ENCODE peak calls at places on chromosomes 4 and X, in six cellular contexts. I is CD8-positive, alpha-beta memory T cell; W is CD4-positive, alpha-beta T cell; H is suprapubic skin; M is H9; D is pancreas. E is an unnamed sample.

GRCh38 chr4:14524236-14524635 is 478.0 kb upstream of the CPEB2 start:
- DNase-seq in I (no peak), D (no peak), H (no peak), W (no peak), M (no peak), E (no peak)

GRCh38 chr4:139763205-139763604 is 97.6 kb downstream of the MGST2 start:
- DNase-seq in W (no peak), M (no peak), H (no peak), D (no peak), I (no peak), E (no peak)

GRCh38 chrX:56763556-56764152 is 34.6 kb downstream of the NBDY start:
- DNase-seq in W (peak), M (peak), H (peak), I (peak), D (no peak), E (no peak)

GRCh38 chrX:71067727-71068051 is 445 bp downstream of the SNX12 start:
- DNase-seq in M (no peak), I (peak), W (no peak), D (no peak), H (no peak), E (no peak)

GRCh38 chrX:139750390-139750789 is 42.4 kb upstream of the MCF2 start:
- DNase-seq in M (no peak), H (no peak), W (no peak), D (no peak), I (no peak), E (no peak)

GRCh38 chr4:65658117-65658516 is 12.2 kb downstream of the EPHA5 start:
- DNase-seq in D (no peak), M (no peak), W (no peak), H (no peak), I (no peak), E (no peak)

GRCh38 chr4:147362868-147363440 is 117.9 kb upstream of the EDNRA start:
- DNase-seq in W (no peak), D (peak), H (no peak), M (no peak), I (no peak), E (no peak)

GRCh38 chr4:56613101-56613862 is 67.8 kb downstream of the HOPX start:
- DNase-seq in D (no peak), H (no peak), I (no peak), W (no peak), M (no peak), E (no peak)

GRCh38 chrX:68936608-68937007 is 107.8 kb downstream of the EFNB1 start:
- DNase-seq in D (no peak), I (no peak), H (peak), M (no peak), W (no peak), E (peak)

GRCh38 chr4:99723555-99724450 is 66.2 kb upstream of the C4orf54 start:
- DNase-seq in W (no peak), D (peak), M (peak), H (no peak), I (no peak), E (peak)

GRCh38 chr4:154317600-154317999 is 174.0 kb downstream of the DCHS2 start:
- DNase-seq in M (no peak), I (no peak), W (no peak), H (no peak), D (no peak), E (no peak)

GRCh38 chr4:78171482-78171881 is 114.4 kb downstream of the FRAS1 start:
- DNase-seq in H (no peak), W (no peak), M (peak), D (no peak), I (no peak), E (no peak)

GRCh38 chrX:109843963-109844751 is 111.1 kb upstream of the ACSL4 start:
- DNase-seq in D (no peak), H (no peak), I (no peak), W (no peak), M (no peak), E (no peak)

GRCh38 chrX:107677909-107678308 is 49.6 kb downstream of the PRPS1 start:
- DNase-seq in W (no peak), H (no peak), I (peak), M (no peak), D (no peak), E (peak)

GRCh38 chr4:137961051-137961438 is 281.1 kb downstream of the SLC7A11 start:
- DNase-seq in H (peak), W (no peak), I (no peak), M (no peak), D (no peak), E (peak)

GRCh38 chr4:75289843-75290616 is 224.2 kb downstream of the RCHY1 start:
- DNase-seq in W (no peak), M (peak), D (no peak), H (no peak), I (no peak), E (no peak)

GRCh38 chr4:40890199-40890598 is 140.4 kb downstream of the NSUN7 start:
- DNase-seq in M (no peak), I (no peak), H (no peak), D (no peak), W (no peak), E (no peak)
- H3K27ac ChIP-seq in M (no peak), I (no peak), H (no peak), D (no peak), W (no peak), E (no peak)

DNA sequence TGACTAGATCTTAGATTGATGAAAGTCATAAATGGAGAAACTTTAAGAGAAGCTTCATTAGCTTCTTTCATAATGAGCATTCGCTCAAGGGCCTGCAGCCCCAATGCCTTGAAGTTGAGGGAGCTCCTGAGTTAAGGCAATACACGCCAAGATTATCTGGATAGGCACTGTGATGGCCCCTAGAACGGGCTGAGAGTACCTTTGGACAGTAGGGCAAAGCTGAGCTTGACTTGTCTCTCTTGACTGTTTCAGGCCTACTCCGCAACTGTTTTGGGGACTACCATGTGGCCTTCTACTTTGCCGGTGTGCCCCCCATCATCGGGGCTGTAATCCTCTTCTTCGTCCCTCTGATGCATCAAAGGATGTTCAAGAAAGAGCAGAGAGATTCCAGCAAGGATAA is 83.3 kb downstream of the RLIM start:
- DNase-seq in M (no peak), I (no peak), W (no peak), H (no peak), D (no peak), E (no peak)
- H3K27ac ChIP-seq in M (no peak), I (no peak), W (no peak), H (no peak), D (no peak), E (no peak)

GRCh38 chr4:153222162-153222789 is 18.0 kb downstream of the TRIM2 start:
- DNase-seq in I (peak), W (no peak), H (peak), M (peak), D (no peak), E (no peak)
- H3K27ac ChIP-seq in I (no peak), W (no peak), H (peak), M (no peak), D (peak), E (no peak)

GRCh38 chrX:74535633-74536141 is 78.7 kb downstream of the RLIM start:
- DNase-seq in H (peak), M (peak), W (no peak), I (peak), D (peak), E (no peak)
- H3K27ac ChIP-seq in H (peak), M (no peak), W (no peak), I (peak), D (peak), E (no peak)

GRCh38 chr4:48271626-48272025 is 2.0 kb upstream of the TEC start:
- DNase-seq in H (no peak), D (no peak), M (no peak), I (no peak), W (no peak), E (no peak)

GRCh38 chr4:48269861-48270515 is 350 bp upstream of the TEC start:
- DNase-seq in M (peak), I (peak), W (peak), D (peak), H (peak), E (peak)

GRCh38 chr4:48268956-48269860 is at the start of gene TEC:
- DNase-seq in W (no peak), I (peak), H (peak), M (peak), D (peak), E (peak)

GRCh38 chr4:48271048-48271452 is 1.4 kb upstream of the TEC start:
- DNase-seq in D (no peak), W (no peak), H (no peak), M (no peak), I (no peak), E (no peak)

DNA sequence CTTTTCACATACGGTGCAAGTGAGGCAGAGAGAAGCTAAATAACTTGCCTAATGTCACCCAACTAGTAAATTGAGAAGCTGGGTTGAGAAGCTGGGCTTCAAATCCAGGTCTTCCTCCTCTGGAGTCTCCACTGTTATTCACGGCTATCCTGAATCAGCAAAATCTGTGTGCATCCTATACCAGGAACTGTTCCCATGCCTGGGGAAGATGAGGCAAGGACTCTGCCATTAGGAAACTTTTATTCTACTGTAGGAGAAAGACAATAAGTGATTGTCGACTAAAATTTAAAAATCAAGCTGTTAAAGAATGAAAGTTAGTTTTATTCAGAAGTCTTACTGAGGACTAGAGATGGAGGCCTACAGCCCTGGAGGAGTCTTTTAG is 869 bp upstream of the TEC start:
- DNase-seq in M (no peak), W (no peak), H (no peak), D (no peak), I (no peak), E (no peak)
- H3K27ac ChIP-seq in M (no peak), W (no peak), H (peak), D (peak), I (peak), E (peak)

GRCh38 chr4:4869731-4870483 is 10.4 kb downstream of the MSX1 start:
- DNase-seq in W (no peak), I (no peak), M (peak), D (no peak), H (no peak), E (no peak)

GRCh38 chr4:4866833-4867744 is 7.6 kb downstream of the MSX1 start:
- DNase-seq in W (no peak), D (no peak), I (no peak), H (no peak), M (peak), E (no peak)

GRCh38 chr4:4869380-4869723 is 9.9 kb downstream of the MSX1 start:
- DNase-seq in M (no peak), H (no peak), W (no peak), I (no peak), D (no peak), E (no peak)

GRCh38 chr4:4867745-4868505 is 8.5 kb downstream of the MSX1 start:
- DNase-seq in M (no peak), W (no peak), I (no peak), D (no peak), H (no peak), E (no peak)

DNA sequence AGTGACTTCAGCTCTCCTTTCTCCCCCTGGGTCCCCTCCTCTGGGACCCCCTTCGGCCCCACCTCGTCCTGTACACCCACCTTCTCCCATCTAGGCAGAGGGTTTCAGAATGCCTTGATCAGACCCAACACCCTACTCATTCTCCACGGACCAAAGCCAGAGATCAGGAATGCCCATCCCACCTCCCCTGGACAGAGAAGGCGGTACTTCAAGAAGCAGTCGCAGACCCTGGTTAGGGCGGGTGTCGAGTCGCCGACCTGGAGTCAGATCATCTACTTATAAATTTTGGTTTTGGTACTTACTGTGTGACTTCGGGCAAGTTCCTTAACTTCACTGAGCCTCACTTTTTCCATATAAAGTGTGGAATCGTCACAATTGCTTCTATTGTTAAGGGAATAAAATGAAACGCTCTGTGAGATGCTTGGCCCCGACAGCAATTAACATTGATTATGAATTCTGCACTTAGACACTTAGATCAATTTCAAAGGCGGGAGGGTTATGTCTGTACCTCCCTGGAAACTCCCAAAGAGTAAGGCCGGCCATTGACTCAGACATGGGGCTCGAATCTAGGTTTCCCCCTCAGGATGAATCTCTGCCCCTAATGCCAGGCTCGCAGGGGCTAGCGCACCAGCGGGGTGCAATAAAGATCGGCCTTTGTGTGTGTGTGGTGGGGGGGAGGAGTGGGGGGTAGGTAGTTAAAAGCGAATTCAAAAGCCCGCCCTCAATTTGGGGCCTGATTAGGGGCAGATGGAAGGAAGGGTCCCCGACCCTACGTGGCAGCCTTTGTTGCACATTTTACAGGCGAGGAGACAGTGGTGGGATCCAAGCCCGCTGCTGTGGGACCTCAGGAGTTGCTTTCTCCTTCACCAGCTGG is 9.3 kb downstream of the MSX1 start:
- DNase-seq in W (no peak), M (no peak), I (no peak), D (no peak), H (no peak), E (no peak)
- H3K27ac ChIP-seq in W (no peak), M (no peak), I (no peak), D (no peak), H (no peak), E (no peak)

DNA sequence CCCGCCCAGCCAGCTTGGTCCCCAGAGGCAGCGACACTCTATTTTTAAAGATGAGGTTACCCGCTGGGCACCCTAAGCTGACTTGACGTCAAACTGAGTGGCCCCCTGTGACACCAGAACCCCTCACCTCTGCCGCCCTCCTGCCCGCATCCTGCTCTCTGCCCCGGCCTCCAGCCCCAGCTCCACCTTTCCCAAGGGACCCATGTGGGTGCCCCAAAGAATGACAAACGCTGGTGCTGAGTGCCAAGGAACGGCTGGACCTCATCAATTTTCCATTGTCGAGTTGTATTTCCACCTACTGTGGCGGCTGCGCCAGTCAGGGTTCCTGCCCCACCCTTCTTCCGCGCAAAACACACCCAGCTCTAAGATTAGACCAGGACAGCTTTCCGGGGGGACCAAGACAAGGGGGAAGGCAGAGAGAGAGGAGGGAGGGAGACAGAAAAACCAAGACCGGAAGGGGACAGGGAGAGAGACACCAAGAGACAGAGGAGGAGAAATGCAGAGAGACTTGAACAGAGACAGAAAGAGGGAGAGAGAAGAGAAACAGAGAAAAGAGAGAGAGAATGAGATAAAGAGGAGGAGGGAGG is 2.0 kb downstream of the PRKX start:
- DNase-seq in D (no peak), I (peak), H (no peak), W (no peak), M (no peak), E (no peak)
- H3K27ac ChIP-seq in D (no peak), I (peak), H (peak), W (peak), M (no peak), E (no peak)

DNA sequence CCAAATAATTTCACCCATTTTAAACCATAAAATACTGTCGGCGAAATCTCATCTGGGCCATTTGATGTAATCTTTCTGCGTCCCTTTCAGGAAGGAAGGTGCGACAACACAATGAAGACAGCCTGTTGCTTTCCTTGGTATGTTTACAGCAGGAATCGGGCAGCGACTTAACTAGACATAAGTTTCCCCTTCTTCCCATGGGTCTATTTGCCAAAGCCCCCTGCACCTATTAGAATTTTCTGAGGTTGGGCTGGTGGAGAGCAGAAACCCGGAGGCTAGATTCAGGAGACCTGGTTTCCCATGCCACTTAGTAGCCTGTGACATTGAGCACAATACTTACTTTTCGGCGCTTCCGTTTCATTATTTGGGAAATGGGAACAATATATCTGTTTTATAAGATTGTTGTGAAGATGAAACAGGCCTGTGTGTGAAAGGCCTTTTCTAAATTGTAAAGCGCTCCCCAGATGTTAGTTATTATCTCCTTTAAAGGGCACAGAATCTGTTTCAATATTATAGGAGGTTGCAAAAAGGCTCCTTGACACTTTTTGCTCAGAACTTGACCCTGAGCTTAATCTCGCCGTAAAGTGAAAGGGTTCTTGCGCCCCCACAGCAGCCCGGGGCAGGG is 552 bp upstream of the AFF1 start:
- DNase-seq in W (no peak), I (no peak), D (no peak), H (no peak), M (no peak), E (no peak)
- H3K27ac ChIP-seq in W (peak), I (peak), D (peak), H (peak), M (no peak), E (peak)

DNA sequence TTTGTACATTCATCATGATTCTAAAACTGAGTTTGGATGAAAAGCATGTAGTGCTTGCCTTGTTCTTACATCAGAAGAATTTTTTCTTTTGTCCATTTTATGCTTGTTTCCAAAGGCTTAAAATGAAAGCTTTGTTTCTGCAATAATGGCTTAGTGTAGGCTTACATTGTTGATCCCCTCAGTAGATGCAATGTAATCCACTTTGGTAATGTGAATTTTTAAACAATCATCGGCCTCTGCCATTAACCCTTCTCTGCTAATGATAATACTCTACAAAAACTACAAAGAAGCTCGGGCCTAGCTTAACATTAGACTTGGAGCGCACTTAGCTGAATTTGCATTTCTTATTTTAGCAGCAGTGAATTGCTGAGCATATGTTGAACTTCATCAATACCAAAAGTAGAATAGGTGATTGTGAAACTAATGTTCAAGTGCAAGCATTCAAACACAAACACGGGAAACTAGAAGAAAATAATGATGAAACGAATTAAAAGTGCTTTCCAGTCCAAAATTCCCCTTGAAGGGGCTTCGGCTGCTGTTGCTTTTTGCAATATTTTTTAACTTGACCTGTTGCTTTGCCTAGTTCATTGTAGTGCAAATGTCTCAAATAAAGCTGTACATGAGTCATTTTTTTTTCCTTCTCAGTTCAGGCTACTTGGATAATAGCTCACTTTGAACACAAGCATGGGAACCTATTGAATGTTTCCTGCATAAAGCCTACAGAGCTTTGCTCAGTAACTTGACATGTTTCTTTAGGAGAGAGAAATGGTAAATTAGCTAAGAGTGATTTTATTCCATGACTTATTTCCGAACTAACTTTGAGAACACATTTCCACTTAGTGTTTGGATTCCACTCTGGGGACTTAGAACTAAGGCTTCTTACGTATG is 66.5 kb downstream of the SLIT2 start:
- DNase-seq in H (no peak), D (no peak), I (no peak), W (no peak), M (no peak), E (no peak)
- H3K27ac ChIP-seq in H (no peak), D (no peak), I (no peak), W (no peak), M (no peak), E (no peak)